ENCODE peak calls at places on chromosomes 16 and 17, in seven cellular contexts. Q is adrenal gland; C is CD8-positive, alpha-beta T cell; X is OCI-LY7; M is AG10803; N is right atrium auricular region; R is fibroblast of pulmonary artery. K is an unnamed sample.

GRCh38 chr17:62017912-62018311 is 47.2 kb downstream of the MED13 start:
- DNase-seq in Q (no peak), C (no peak), X (no peak), M (no peak), N (no peak), R (peak), K (no peak)

GRCh38 chr17:48630925-48631692 is 5.0 kb upstream of the HOXB9 start:
- DNase-seq in Q (no peak), C (no peak), X (no peak), M (no peak), N (no peak), R (no peak), K (no peak)

GRCh38 chr17:73474370-73474988 is 162.7 kb upstream of the CDC42EP4 start:
- DNase-seq in Q (peak), C (no peak), X (no peak), M (peak), N (peak), R (peak), K (peak)

GRCh38 chr17:16419929-16420271 is 4.5 kb downstream of the TRPV2 start:
- DNase-seq in Q (no peak), C (no peak), X (no peak), M (peak), N (no peak), R (peak), K (peak)

GRCh38 chr17:57466042-57466471 is 209.7 kb downstream of the MSI2 start:
- DNase-seq in Q (no peak), C (no peak), X (no peak), M (no peak), N (no peak), R (no peak), K (no peak)

GRCh38 chr17:59641799-59642484 is 22.2 kb downstream of the CLTC start:
- DNase-seq in Q (no peak), C (no peak), X (peak), M (no peak), N (no peak), R (no peak), K (no peak)

GRCh38 chr16:48901712-48902374 is 291.9 kb upstream of the N4BP1 start:
- DNase-seq in Q (no peak), C (no peak), X (peak), M (no peak), N (no peak), R (no peak), K (no peak)

GRCh38 chr16:15403392-15403995 is 7.9 kb downstream of the MPV17L start:
- DNase-seq in Q (no peak), C (no peak), X (peak), M (peak), N (no peak), R (peak), K (no peak)

GRCh38 chr16:71817690-71818089 is 9.1 kb upstream of the AP1G1 start:
- DNase-seq in Q (no peak), C (no peak), X (no peak), M (no peak), N (no peak), R (no peak), K (no peak)

GRCh38 chr16:85999778-86000177 is 100.8 kb downstream of the IRF8 start:
- DNase-seq in Q (no peak), C (no peak), X (no peak), M (no peak), N (no peak), R (no peak), K (no peak)

GRCh38 chr17:13740692-13741091 is 139.0 kb upstream of the HS3ST3A1 start:
- DNase-seq in Q (no peak), C (no peak), X (no peak), M (no peak), N (no peak), R (no peak), K (no peak)

GRCh38 chr17:45132569-45133463 is 501 bp upstream of the PLCD3 start:
- DNase-seq in Q (peak), C (peak), X (peak), M (peak), N (peak), R (peak), K (peak)

GRCh38 chr16:84228321-84228838 is 11.4 kb downstream of the KCNG4 start:
- DNase-seq in Q (peak), C (no peak), X (no peak), M (peak), N (peak), R (peak), K (peak)

GRCh38 chr16:22052985-22053384 is 39.4 kb upstream of the VWA3A start:
- DNase-seq in Q (no peak), C (no peak), X (no peak), M (no peak), N (no peak), R (no peak), K (no peak)

GRCh38 chr17:46979023-46979870 is at the start of gene RPRML:
- DNase-seq in Q (peak), C (no peak), X (peak), M (no peak), N (no peak), R (peak), K (peak)

GRCh38 chr16:85303354-85303883 is 191.1 kb upstream of the CIBAR2 start:
- DNase-seq in Q (peak), C (peak), X (peak), M (no peak), N (no peak), R (peak), K (no peak)

GRCh38 chr17:42845918-42846593 is 1.7 kb downstream of the AOC2 start:
- DNase-seq in Q (no peak), C (no peak), X (no peak), M (no peak), N (peak), R (no peak), K (no peak)

GRCh38 chr16:84054916-84055315 is 12.3 kb upstream of the SLC38A8 start:
- DNase-seq in Q (no peak), C (no peak), X (no peak), M (no peak), N (no peak), R (no peak), K (no peak)

GRCh38 chr17:79132271-79133064 is 57.8 kb downstream of the ENGASE start:
- DNase-seq in Q (no peak), C (no peak), X (no peak), M (no peak), N (no peak), R (no peak), K (no peak)

GRCh38 chr16:83015871-83016270 is 389.1 kb downstream of the CDH13 start:
- DNase-seq in Q (no peak), C (no peak), X (no peak), M (peak), N (no peak), R (no peak), K (no peak)

GRCh38 chr17:72022328-72022727 is 98.5 kb upstream of the SOX9 start:
- DNase-seq in Q (no peak), C (no peak), X (no peak), M (no peak), N (no peak), R (no peak), K (no peak)

GRCh38 chr17:41666336-41666680 is 22.4 kb upstream of the EIF1 start:
- DNase-seq in Q (peak), C (peak), X (peak), M (peak), N (no peak), R (peak), K (peak)

GRCh38 chr17:36657763-36658490 is 56.5 kb downstream of the MRM1 start:
- DNase-seq in Q (peak), C (no peak), X (no peak), M (no peak), N (no peak), R (peak), K (peak)

GRCh38 chr17:57562231-57562630 is 182.9 kb downstream of the CCDC182 start:
- DNase-seq in Q (no peak), C (no peak), X (no peak), M (no peak), N (no peak), R (no peak), K (no peak)

GRCh38 chr16:35506898-35507194 is 2047.4 kb downstream of the TP53TG3F start:
- DNase-seq in Q (no peak), C (no peak), X (no peak), M (no peak), N (no peak), R (no peak), K (no peak)

GRCh38 chr17:81955756-81956544 is 5.0 kb downstream of the NOTUM start:
- DNase-seq in Q (no peak), C (no peak), X (no peak), M (no peak), N (no peak), R (no peak), K (no peak)

GRCh38 chr16:87963400-87963799 is 12.2 kb downstream of the BANP start:
- DNase-seq in Q (no peak), C (no peak), X (no peak), M (peak), N (no peak), R (peak), K (peak)

GRCh38 chr17:48555616-48556533 is 11.0 kb upstream of the HOXB2 start:
- DNase-seq in Q (no peak), C (no peak), X (no peak), M (no peak), N (no peak), R (no peak), K (no peak)

GRCh38 chr17:73389411-73389810 is 77.6 kb upstream of the CDC42EP4 start:
- DNase-seq in Q (no peak), C (no peak), X (no peak), M (no peak), N (no peak), R (no peak), K (no peak)

GRCh38 chr16:19223235-19223847 is 55.3 kb downstream of the SYT17 start:
- DNase-seq in Q (peak), C (no peak), X (peak), M (no peak), N (no peak), R (peak), K (peak)
- TF ChIP-seq CTCF in Q (peak), C (no peak), X (peak), M (peak), N (peak), R (peak), K (peak)

GRCh38 chr17:74568116-74568873 is 986 bp upstream of the CD300H start:
- DNase-seq in Q (no peak), C (no peak), X (no peak), M (peak), N (no peak), R (peak), K (no peak)

GRCh38 chr17:74565116-74565515 is 2.2 kb downstream of the CD300H start:
- DNase-seq in Q (no peak), C (no peak), X (no peak), M (no peak), N (no peak), R (no peak), K (no peak)

GRCh38 chr17:74569001-74569391 is 1.7 kb upstream of the CD300H start:
- DNase-seq in Q (no peak), C (no peak), X (no peak), M (no peak), N (no peak), R (no peak), K (no peak)

GRCh38 chr17:74567397-74567796 is at the start of gene CD300H:
- DNase-seq in Q (no peak), C (no peak), X (no peak), M (no peak), N (no peak), R (no peak), K (no peak)

DNA sequence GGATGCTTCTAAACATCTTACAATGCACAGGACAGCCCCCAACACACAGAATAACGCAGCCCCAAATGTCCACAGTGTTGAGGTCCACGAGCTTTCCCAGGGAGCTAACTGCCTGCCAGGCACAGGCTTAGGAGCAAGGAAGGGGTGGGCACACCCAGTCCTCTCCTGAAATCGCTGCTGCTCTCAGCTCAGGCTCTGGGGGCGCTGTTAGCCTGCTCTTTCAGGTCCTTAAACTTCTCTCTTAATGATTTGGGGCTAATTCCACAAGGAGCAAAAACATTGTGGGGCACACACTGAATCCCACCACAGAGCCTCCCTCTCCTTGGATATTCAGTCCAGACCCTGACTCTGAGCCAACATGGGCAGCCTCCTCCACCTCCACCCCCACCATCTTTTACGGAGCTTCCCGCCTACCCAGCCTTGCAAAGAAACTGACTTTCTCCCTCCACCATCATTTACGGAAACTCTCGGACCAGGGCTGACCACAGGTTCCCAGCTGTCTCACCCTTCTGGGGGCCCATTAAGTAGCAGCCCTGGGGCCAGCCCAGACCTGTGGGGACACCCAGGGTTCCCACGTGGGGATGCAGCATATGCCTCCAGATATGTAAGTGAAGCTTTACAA is 1.1 kb downstream of the CD300H start:
- DNase-seq in Q (peak), C (no peak), X (peak), M (peak), N (no peak), R (peak), K (peak)
- TF ChIP-seq CTCF in Q (peak), C (no peak), X (peak), M (peak), N (peak), R (peak), K (peak)

GRCh38 chr16:68707341-68708152 is 29.5 kb upstream of the CDH1 start:
- DNase-seq in Q (no peak), C (no peak), X (no peak), M (peak), N (no peak), R (peak), K (peak)
- TF ChIP-seq CTCF in Q (no peak), C (no peak), X (no peak), M (peak), N (no peak), R (peak), K (peak)

DNA sequence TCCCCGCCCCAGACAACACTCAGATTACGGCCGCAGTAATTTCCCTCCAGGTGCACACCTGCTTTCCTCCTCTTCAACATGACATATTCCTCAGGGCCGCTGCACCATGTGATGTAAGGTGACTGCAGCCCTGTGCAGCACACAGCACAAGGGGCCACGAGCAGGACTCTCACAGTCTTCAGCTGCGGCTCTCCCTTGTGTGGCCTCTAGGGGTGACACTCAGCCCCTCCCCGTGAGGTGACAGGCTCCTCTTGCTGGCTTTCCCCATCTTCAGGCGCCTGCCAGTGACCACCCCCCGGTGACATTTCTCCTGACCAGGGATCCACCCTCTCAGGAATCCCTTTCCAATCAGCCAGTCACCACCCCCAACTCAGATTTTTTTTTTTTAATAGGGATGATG is 31.3 kb upstream of the ABCC3 start:
- DNase-seq in Q (no peak), C (no peak), X (peak), M (no peak), N (no peak), R (no peak), K (no peak)
- TF ChIP-seq CTCF in Q (no peak), C (peak), X (peak), M (peak), N (no peak), R (peak), K (no peak)

DNA sequence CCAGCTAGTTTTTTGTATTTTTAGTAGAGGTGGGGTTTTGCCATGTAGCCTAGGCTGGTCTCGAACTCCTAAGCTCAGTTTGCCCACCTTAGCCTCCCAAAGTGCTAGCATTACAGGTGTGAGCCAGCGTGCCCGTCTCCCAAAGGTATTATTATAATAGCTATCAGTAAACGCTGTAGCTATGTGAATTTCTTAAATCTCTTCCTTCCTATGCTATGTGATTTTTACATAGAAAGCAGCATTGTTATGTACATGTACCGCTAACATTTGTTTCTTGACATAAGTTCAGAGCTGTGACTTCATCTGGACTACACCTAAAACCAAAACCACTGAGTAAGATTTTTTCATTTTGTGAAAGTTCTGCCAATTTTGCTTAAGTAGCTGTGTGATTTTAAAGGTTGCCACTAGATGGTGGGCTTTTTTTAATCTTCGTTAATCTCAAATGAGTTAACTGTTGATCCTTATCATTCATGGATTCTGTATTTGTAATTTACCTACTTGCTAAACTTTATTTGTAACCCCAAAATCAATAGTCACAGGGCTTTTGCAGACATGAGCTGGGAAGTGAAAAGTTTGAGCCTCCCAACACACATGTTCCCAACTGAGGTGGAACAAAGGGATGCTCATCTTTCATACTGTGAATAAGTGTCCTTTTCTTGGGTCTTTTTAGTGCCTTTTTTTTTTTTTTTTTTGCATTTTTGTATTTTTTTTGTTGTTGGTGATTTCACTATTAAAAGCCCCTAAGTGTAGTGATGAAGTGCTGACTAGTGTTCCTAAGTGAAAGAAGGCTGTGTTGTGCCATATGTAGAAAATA is 21.9 kb downstream of the PRKAR1A start:
- DNase-seq in Q (no peak), C (no peak), X (peak), M (peak), N (no peak), R (peak), K (peak)
- TF ChIP-seq CTCF in Q (peak), C (peak), X (peak), M (peak), N (peak), R (peak), K (peak)

GRCh38 chr17:28548417-28549130 is 3.9 kb downstream of the UNC119 start:
- DNase-seq in Q (no peak), C (no peak), X (no peak), M (no peak), N (no peak), R (no peak), K (no peak)
- TF ChIP-seq CTCF in Q (no peak), C (no peak), X (peak), M (no peak), N (no peak), R (no peak), K (no peak)

GRCh38 chr16:12178251-12178990 is 201.9 kb downstream of the SNX29 start:
- DNase-seq in Q (no peak), C (no peak), X (no peak), M (peak), N (peak), R (peak), K (peak)
- TF ChIP-seq CTCF in Q (no peak), C (no peak), X (no peak), M (no peak), N (no peak), R (no peak), K (no peak)

GRCh38 chr17:40402668-40403067 is 15.0 kb downstream of the TOP2A start:
- DNase-seq in Q (no peak), C (no peak), X (no peak), M (no peak), N (no peak), R (no peak), K (no peak)
- TF ChIP-seq CTCF in Q (no peak), C (no peak), X (no peak), M (peak), N (no peak), R (no peak), K (no peak)

K was measured in fibroblast of villous mesenchyme.